ENCODE peak calls at places on chromosome 1, in four cellular contexts. S, E, Y and H are unnamed samples.

GRCh38 chr1:184520343-184520742 is 133.5 kb downstream of the C1orf21 start:
- DNase-seq in S (no peak), E (no peak), Y (no peak), H (no peak)

GRCh38 chr1:33975961-33976360 is 112.1 kb downstream of the HMGB4 start:
- DNase-seq in S (no peak), E (no peak), Y (no peak), H (no peak)

GRCh38 chr1:205442051-205442721 is 13.7 kb downstream of the BLACAT1 start:
- DNase-seq in S (no peak), E (no peak), Y (no peak), H (no peak)

GRCh38 chr1:170932236-170932635 is 3.1 kb upstream of the MROH9 start:
- DNase-seq in S (no peak), E (no peak), Y (no peak), H (no peak)

GRCh38 chr1:179953974-179954493 is 576 bp upstream of the CEP350 start:
- DNase-seq in S (peak; percentile 18), E (no peak), Y (no peak), H (peak; percentile 12)

GRCh38 chr1:169363046-169363756 is 4.4 kb downstream of the NME7 start:
- DNase-seq in S (no peak), E (peak; percentile 87), Y (no peak), H (no peak)

GRCh38 chr1:201307239-201307638 is 23.9 kb downstream of the PKP1 start:
- DNase-seq in S (no peak), E (no peak), Y (no peak), H (no peak)

GRCh38 chr1:94235189-94236020 is 2.0 kb downstream of the ARHGAP29 start:
- DNase-seq in S (no peak), E (no peak), Y (no peak), H (no peak)

GRCh38 chr1:66302810-66303209 is 231.1 kb upstream of the SGIP1 start:
- DNase-seq in S (no peak), E (no peak), Y (no peak), H (no peak)

GRCh38 chr1:17704176-17704575 is 51.0 kb upstream of the ACTL8 start:
- DNase-seq in S (no peak), E (no peak), Y (no peak), H (no peak)

GRCh38 chr1:230855886-230856285 is 12.4 kb downstream of the C1orf198 start:
- DNase-seq in S (no peak), E (no peak), Y (no peak), H (no peak)

GRCh38 chr1:42466030-42466429 is 2.9 kb downstream of the CCDC30 start:
- DNase-seq in S (no peak), E (no peak), Y (no peak), H (no peak)

GRCh38 chr1:106398391-106398790 is 658.1 kb upstream of the PRMT6 start:
- DNase-seq in S (no peak), E (no peak), Y (no peak), H (no peak)

GRCh38 chr1:205458777-205459566 is 3.1 kb upstream of the BLACAT1 start:
- DNase-seq in S (no peak), E (peak; percentile 42), Y (no peak), H (no peak)

GRCh38 chr1:39144943-39145650 is 59.4 kb upstream of the MACF1 start:
- DNase-seq in S (no peak), E (no peak), Y (no peak), H (no peak)

GRCh38 chr1:25046194-25046532 is 116.1 kb upstream of the RUNX3 start:
- DNase-seq in S (no peak), E (no peak), Y (no peak), H (no peak)

GRCh38 chr1:183233113-183233512 is 47.0 kb downstream of the LAMC2 start:
- DNase-seq in S (no peak), E (no peak), Y (no peak), H (no peak)

GRCh38 chr1:151981178-151981525 is 12.5 kb downstream of the S100A10 start:
- DNase-seq in S (no peak), E (no peak), Y (no peak), H (no peak)

GRCh38 chr1:93847811-93848288 is 31.2 kb downstream of the DNTTIP2 start:
- DNase-seq in S (peak; percentile 67), E (no peak), Y (peak; percentile 27), H (peak; percentile 60)

GRCh38 chr1:38938722-38939260 is 2.8 kb downstream of the RHBDL2 start:
- DNase-seq in S (no peak), E (no peak), Y (no peak), H (no peak)

GRCh38 chr1:213934642-213935041 is 53.1 kb upstream of the PROX1 start:
- DNase-seq in S (no peak), E (peak; percentile 22), Y (no peak), H (no peak)

GRCh38 chr1:230047114-230047865 is 19.7 kb upstream of the GALNT2 start:
- DNase-seq in S (no peak), E (peak; percentile 32), Y (no peak), H (no peak)

GRCh38 chr1:205249651-205250050 is 21.9 kb downstream of the TMCC2 start:
- DNase-seq in S (no peak), E (no peak), Y (no peak), H (no peak)

GRCh38 chr1:163188947-163189346 is 13.8 kb downstream of the RGS5 start:
- DNase-seq in S (no peak), E (no peak), Y (no peak), H (no peak)

GRCh38 chr1:202957733-202958543 is at the start of gene ADIPOR1:
- DNase-seq in S (peak; percentile 94), E (peak; percentile 54), Y (peak; percentile 71), H (peak; percentile 93)

GRCh38 chr1:220511183-220511582 is 16.8 kb upstream of the MARK1 start:
- DNase-seq in S (no peak), E (peak; percentile 86), Y (no peak), H (no peak)

DNA sequence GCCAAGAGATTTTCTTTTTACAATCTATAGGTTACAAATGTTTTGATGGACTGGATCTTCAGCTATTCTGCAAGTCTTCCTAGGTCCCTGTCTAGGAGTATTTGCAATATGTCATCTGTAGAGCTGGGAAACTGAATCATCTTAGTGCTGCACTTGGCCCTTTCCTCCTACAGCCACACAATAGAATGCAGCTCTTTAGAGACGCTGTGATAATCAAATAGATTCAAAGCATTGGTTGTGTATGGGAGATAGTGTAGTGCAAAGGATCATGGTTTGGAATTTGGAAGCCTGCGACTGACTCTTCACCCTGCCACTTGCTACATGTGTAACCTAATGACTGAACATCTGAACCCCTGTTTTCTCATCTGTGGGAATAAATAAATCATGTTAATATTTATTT is 93.7 kb downstream of the AK5 start:
- DNase-seq in S (no peak), E (no peak), Y (no peak), H (no peak)
- H3K27ac ChIP-seq in S (no peak overlapping the region), E (no peak overlapping the region), Y (no peak overlapping the region), H (no peak overlapping the region)

DNA sequence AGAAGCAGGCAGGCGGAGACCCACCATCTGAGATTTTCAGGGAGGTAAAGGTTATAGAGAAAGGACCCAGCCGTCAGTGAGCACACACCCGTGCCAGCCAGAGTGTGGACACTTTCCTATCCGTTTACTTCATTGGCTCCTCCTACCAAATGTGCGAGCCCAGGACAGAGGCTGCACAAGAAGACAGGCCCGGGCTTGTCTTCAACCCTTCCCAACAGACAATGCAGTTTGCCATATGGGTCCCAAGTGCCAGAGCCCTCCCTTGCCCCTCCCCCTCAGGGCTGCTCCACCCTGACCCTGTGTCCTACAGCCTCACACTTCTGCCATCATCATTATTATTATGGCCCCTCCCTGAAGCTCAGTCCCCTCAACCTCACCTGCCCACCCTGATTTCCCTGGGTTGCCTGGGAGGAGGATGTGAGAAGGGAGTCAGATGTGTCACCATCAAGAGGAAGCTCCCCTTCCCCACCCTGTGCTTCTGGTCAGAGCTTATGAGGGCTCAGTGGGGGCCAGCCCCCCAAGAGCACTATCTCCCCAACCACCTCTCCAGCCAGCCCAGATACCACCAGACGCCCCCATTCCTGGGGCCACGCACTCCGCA is 9.4 kb downstream of the LAPTM5 start:
- DNase-seq in S (no peak), E (peak; percentile 54), Y (no peak), H (no peak)
- H3K4me1 ChIP-seq in S (peaks cover 99% of the 10 kb centered on the region), E (peaks cover 20% of the 10 kb centered on the region), Y (peaks cover 10% of the 10 kb centered on the region), H (peaks cover 96% of the 10 kb centered on the region)

GRCh38 chr1:9351654-9352271 is 59.1 kb downstream of the SPSB1 start:
- DNase-seq in S (no peak), E (no peak), Y (no peak), H (no peak)
- H3K27ac ChIP-seq in S (no peak overlapping the region), E (no peak overlapping the region), Y (peak overlapping the region; percentile 76), H (no peak overlapping the region)

GRCh38 chr1:161162052-161162451 is 2.8 kb downstream of the USP21 start:
- DNase-seq in S (no peak), E (no peak), Y (no peak), H (no peak)

GRCh38 chr1:161163793-161164192 is 2.4 kb upstream of the PPOX start:
- DNase-seq in S (no peak), E (no peak), Y (no peak), H (no peak)

GRCh38 chr1:161161652-161162051 is 2.4 kb downstream of the USP21 start:
- DNase-seq in S (no peak), E (no peak), Y (no peak), H (no peak)

GRCh38 chr1:161160763-161161162 is 1.5 kb downstream of the USP21 start:
- DNase-seq in S (no peak), E (no peak), Y (no peak), H (no peak)

GRCh38 chr1:161162806-161163205 is 3.4 kb upstream of the PPOX start:
- DNase-seq in S (no peak), E (no peak), Y (no peak), H (no peak)
- H3K4me1 ChIP-seq in S (peaks cover 47% of the 10 kb centered on the region), E (peaks cover 5% of the 10 kb centered on the region), Y (peaks cover 29% of the 10 kb centered on the region), H (peaks cover 37% of the 10 kb centered on the region)

GRCh38 chr1:21262282-21263051 is 27.8 kb downstream of the ECE1 start:
- DNase-seq in S (no peak), E (no peak), Y (peak; percentile 69), H (no peak)

GRCh38 chr1:21265644-21266043 is 24.6 kb downstream of the ECE1 start:
- DNase-seq in S (no peak), E (no peak), Y (no peak), H (no peak)

GRCh38 chr1:21264913-21265312 is 25.4 kb downstream of the ECE1 start:
- DNase-seq in S (no peak), E (no peak), Y (no peak), H (no peak)

GRCh38 chr1:21263052-21263429 is 27.2 kb downstream of the ECE1 start:
- DNase-seq in S (no peak), E (no peak), Y (no peak), H (no peak)

DNA sequence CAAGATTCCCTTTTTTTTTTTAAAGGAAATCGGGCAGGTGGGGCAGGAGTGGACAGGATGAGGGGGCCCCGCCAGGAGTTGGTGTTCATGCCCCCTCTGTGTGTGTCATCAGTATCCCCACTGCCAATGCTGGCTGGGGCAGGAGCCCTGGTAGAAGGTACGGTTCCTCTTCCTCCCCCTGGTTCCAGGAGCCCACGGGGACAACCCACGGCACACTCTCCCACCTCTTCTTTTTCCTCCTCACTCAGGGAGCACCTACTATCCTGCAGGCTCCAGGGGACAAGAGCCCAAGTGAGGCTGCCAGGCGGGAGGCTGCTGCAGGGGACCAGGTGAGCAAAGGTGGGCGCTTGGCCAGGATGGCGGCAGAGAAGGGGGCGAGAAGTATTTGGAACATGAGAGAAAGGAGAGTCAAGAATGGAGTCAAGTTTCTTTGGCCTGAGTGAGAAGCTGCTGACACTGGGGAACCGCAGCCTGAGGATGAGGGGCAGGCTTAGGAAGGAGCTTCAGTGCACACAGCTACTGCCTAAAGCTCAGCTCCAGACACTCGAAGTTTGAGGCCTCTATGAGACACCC is 26.5 kb downstream of the ECE1 start:
- DNase-seq in S (no peak), E (no peak), Y (no peak), H (no peak)
- H3K27ac ChIP-seq in S (no peak overlapping the region), E (no peak overlapping the region), Y (peak overlapping the region; percentile 88), H (no peak overlapping the region)

GRCh38 chr1:41151846-41152245 is 90.3 kb downstream of the SCMH1 start:
- DNase-seq in S (no peak), E (no peak), Y (no peak), H (no peak)
- H3K4me1 ChIP-seq in S (no peaks in the 10 kb centered on the region), E (peaks cover 12% of the 10 kb centered on the region), Y (peaks cover 11% of the 10 kb centered on the region), H (no peaks in the 10 kb centered on the region)